ENCODE peak calls at places on chromosomes 13 and 19, in seven cellular contexts. R, G, Y, H, U, V and N are unnamed samples. For H3K4me1, the result is how much of the 10 kb centered on the place peaks cover.

GRCh38 chr13:94056362-94056990 is 423.0 kb downstream of the DCT start:
- DNase-seq in H (no peak), Y (no peak), G (no peak), R (peak), U (no peak), V (no peak), N (no peak)

GRCh38 chr19:29714371-29714952 is 599 bp downstream of the C19orf12 start:
- DNase-seq in G (no peak), V (no peak), U (no peak), H (no peak), Y (no peak), R (no peak), N (peak)

GRCh38 chr19:2474232-2475017 is 1.5 kb upstream of the GADD45B start:
- DNase-seq in V (peak), R (peak), G (peak), H (peak), U (peak), Y (peak), N (peak)

GRCh38 chr13:112940236-112940635 is 28.8 kb upstream of the MCF2L start:
- DNase-seq in H (no peak), Y (no peak), R (peak), U (no peak), G (no peak), V (no peak), N (no peak)

GRCh38 chr13:25046985-25047660 is 48.8 kb upstream of the PABPC3 start:
- DNase-seq in H (no peak), Y (no peak), U (no peak), G (no peak), R (peak), V (no peak), N (no peak)

GRCh38 chr13:25654332-25654731 is 282.6 kb downstream of the ATP8A2 start:
- DNase-seq in R (no peak), Y (no peak), U (no peak), H (no peak), V (no peak), G (no peak), N (no peak)

GRCh38 chr19:33392341-33393285 is 19.1 kb downstream of the CEBPG start:
- DNase-seq in H (peak), V (no peak), R (no peak), Y (no peak), U (peak), G (no peak), N (no peak)

GRCh38 chr19:53844849-53845246 is 20.7 kb upstream of the NLRP12 start:
- DNase-seq in V (no peak), G (no peak), Y (no peak), R (no peak), U (no peak), H (no peak), N (no peak)

GRCh38 chr19:35351441-35352176 is 3.9 kb downstream of the FFAR1 start:
- DNase-seq in V (no peak), G (no peak), Y (no peak), R (no peak), H (no peak), U (peak), N (no peak)

GRCh38 chr19:3108775-3109174 is 14.6 kb downstream of the GNA11 start:
- DNase-seq in U (peak), R (peak), H (peak), G (no peak), Y (no peak), V (no peak), N (peak)

GRCh38 chr13:58977085-58977484 is 1186.6 kb downstream of the DIAPH3 start:
- DNase-seq in V (no peak), G (no peak), U (no peak), Y (no peak), H (no peak), R (no peak), N (no peak)

GRCh38 chr19:8208119-8208709 is 956 bp upstream of the CERS4 start:
- DNase-seq in Y (no peak), V (no peak), U (no peak), G (peak), H (peak), R (no peak), N (no peak)
- H3K4me1 ChIP-seq in Y (under half), V (under half), U (under half), G (under half), H (under half), R (under half), N (under half)

GRCh38 chr13:85798999-85799646 is at the start of gene SLITRK6:
- DNase-seq in H (no peak), G (no peak), R (peak), U (no peak), V (no peak), Y (peak), N (no peak)
- TF ChIP-seq CTCF in H (no peak), G (no peak), R (peak), U (no peak), V (no peak), Y (peak), N (no peak)

GRCh38 chr19:14113762-14114414 is 3.7 kb downstream of the PRKACA start:
- DNase-seq in Y (no peak), V (no peak), G (no peak), H (no peak), U (no peak), R (no peak), N (no peak)
- H3K4me1 ChIP-seq in Y (under half), V (half or more), G (under half), H (under half), U (half or more), R (under half), N (half or more)

GRCh38 chr13:31012285-31013024 is 80.0 kb downstream of the TEX26 start:
- DNase-seq in H (no peak), Y (no peak), R (no peak), U (no peak), V (no peak), G (no peak), N (no peak)
- TF ChIP-seq CTCF in H (peak), Y (peak), R (peak), U (no peak), V (no peak), G (no peak), N (peak)

GRCh38 chr19:17309962-17310461 is 649 bp downstream of the DDA1 start:
- DNase-seq in U (no peak), Y (no peak), R (no peak), H (no peak), V (no peak), G (no peak), N (no peak)
- H3K4me1 ChIP-seq in U (half or more), Y (under half), R (under half), H (under half), V (under half), G (under half), N (under half)

DNA sequence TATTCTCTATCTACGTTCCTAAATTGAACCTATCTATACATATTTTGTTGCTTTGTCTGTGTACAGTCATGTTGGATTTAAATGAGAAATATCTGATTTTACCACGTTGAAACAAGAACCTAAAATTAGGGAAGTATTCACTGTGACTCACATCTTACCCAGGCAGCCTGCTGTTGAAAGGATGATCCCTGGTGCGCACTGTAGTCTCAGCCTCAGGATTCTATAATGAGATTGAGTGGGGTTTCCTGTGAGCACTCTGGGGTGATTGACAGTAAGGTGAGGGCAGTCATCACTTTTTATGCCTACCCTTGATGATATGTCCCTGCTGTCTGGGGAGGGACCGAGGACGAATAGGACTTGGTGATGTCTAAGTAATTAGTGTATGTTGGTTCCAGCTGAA is 35.4 kb downstream of the PCCA start:
- DNase-seq in H (no peak), G (no peak), V (no peak), U (no peak), R (peak), Y (peak), N (no peak)
- TF ChIP-seq CTCF in H (no peak), G (no peak), V (no peak), U (no peak), R (no peak), Y (no peak), N (no peak)

GRCh38 chr19:18476507-18477041 is 38.6 kb upstream of the ISYNA1 start:
- DNase-seq in U (no peak), R (no peak), H (no peak), V (no peak), Y (no peak), G (no peak), N (no peak)
- H3K4me1 ChIP-seq in U (half or more), R (under half), H (under half), V (under half), Y (under half), G (under half), N (half or more)

GRCh38 chr19:7489609-7490044 is 792 bp upstream of the PEX11G start:
- DNase-seq in U (no peak), Y (no peak), H (no peak), V (no peak), R (no peak), G (no peak), N (no peak)
- TF ChIP-seq CTCF in U (no peak), Y (no peak), H (no peak), V (no peak), R (no peak), G (no peak), N (no peak)

DNA sequence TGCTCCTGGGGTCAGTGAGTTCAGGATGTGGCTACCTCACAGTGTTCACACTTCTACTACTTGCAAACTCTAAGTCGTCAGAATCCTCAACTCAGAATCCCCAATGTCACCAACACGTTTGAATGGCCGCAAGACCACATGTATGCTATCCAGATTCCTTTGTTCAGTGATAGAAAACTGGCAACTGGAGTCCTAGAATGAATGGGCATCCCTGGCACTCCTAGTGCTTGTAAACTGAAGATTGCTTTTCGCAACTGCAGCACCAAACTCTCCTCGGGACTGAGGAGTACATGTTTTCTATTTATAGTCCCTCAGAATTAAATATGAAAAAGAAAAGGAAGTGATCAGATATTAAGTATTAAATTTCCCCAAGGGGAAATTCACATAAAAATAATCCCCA is 4.9 kb downstream of the SMAD9 start:
- DNase-seq in V (no peak), U (no peak), G (no peak), H (no peak), R (no peak), Y (no peak), N (no peak)
- H3K4me1 ChIP-seq in V (under half), U (under half), G (under half), H (under half), R (under half), Y (under half), N (under half)

GRCh38 chr19:41521860-41522555 is 54.0 kb upstream of the CEACAM21 start:
- DNase-seq in H (no peak), G (no peak), R (no peak), V (no peak), U (no peak), Y (no peak), N (no peak)
- TF ChIP-seq CTCF in H (no peak), G (no peak), R (no peak), V (no peak), U (no peak), Y (no peak), N (no peak)